ENCODE peak calls at places on chromosomes 16 and 17, in four cellular contexts. G is ELR; R is activated CD8-positive, alpha-beta memory T cell treated with anti-CD3 and anti-CD28 coated beads for 1 hour; D is substantia nigra. Z is an unnamed sample.

GRCh38 chr16:3541527-3542152 is 35.6 kb downstream of the NLRC3 start:
- DNase-seq in D (no peak), G (no peak), R (no peak), Z (no peak)

GRCh38 chr17:35742896-35743477 is 10.1 kb downstream of the GAS2L2 start:
- DNase-seq in R (no peak), D (no peak), G (no peak), Z (no peak)

GRCh38 chr17:56979091-56979480 is 1.2 kb downstream of the SCPEP1 start:
- DNase-seq in D (no peak), R (no peak), G (no peak), Z (no peak)

GRCh38 chr17:34220776-34221390 is 34.2 kb upstream of the CCL2 start:
- DNase-seq in D (no peak), R (no peak), G (no peak), Z (no peak)

GRCh38 chr16:60206511-60206910 is 1472.4 kb upstream of the GOT2 start:
- DNase-seq in R (no peak), D (no peak), G (no peak), Z (no peak)

GRCh38 chr16:20359997-20360396 is 7.5 kb upstream of the UMOD start:
- DNase-seq in R (no peak), D (no peak), G (no peak), Z (no peak)

GRCh38 chr17:82235056-82235774 is 6.4 kb downstream of the SLC16A3 start:
- DNase-seq in D (no peak), G (no peak), R (no peak), Z (no peak)

GRCh38 chr17:64077409-64077808 is 52.5 kb downstream of the ERN1 start:
- DNase-seq in R (no peak), D (no peak), G (no peak), Z (no peak)

GRCh38 chr17:38674749-38675615 is at the start of gene EPOP:
- DNase-seq in R (peak; percentile 53), G (peak; percentile 82), D (peak; percentile 38), Z (peak; percentile 91)

GRCh38 chr16:88993006-88993787 is 16.2 kb upstream of the CBFA2T3 start:
- DNase-seq in G (no peak), R (no peak), D (no peak), Z (no peak)